ENCODE peak calls at places on chromosomes 12 and 14, in four cellular contexts. One of them, this sample, is unnamed.

GRCh38 chr12:1576410-1577240 is 17.8 kb downstream of the FBXL14 start:
- DNase-seq in foreskin keratinocyte: no peak
- DNase-seq in neural progenitor cell: no peak
- DNase-seq in upper lobe of right lung: no peak
- DNase-seq in this sample: no peak

GRCh38 chr12:118259079-118259478 is 113.6 kb downstream of the TAOK3 start:
- DNase-seq in foreskin keratinocyte: no peak
- DNase-seq in neural progenitor cell: no peak
- DNase-seq in upper lobe of right lung: no peak
- DNase-seq in this sample: no peak

GRCh38 chr12:45546545-45546944 is 183.0 kb upstream of the ARID2 start:
- DNase-seq in foreskin keratinocyte: no peak
- DNase-seq in neural progenitor cell: no peak
- DNase-seq in upper lobe of right lung: no peak
- DNase-seq in this sample: no peak

GRCh38 chr14:38836539-38836938 is 266.5 kb downstream of the SEC23A start:
- DNase-seq in neural progenitor cell: no peak
- DNase-seq in upper lobe of right lung: no peak
- DNase-seq in foreskin keratinocyte: no peak
- DNase-seq in this sample: no peak

GRCh38 chr12:112347521-112347920 is 34.7 kb downstream of the HECTD4 start:
- DNase-seq in neural progenitor cell: no peak
- DNase-seq in foreskin keratinocyte: peak
- DNase-seq in upper lobe of right lung: no peak
- DNase-seq in this sample: no peak

GRCh38 chr12:102757154-102757873 is 159.7 kb downstream of the PAH start:
- DNase-seq in neural progenitor cell: no peak
- DNase-seq in upper lobe of right lung: no peak
- DNase-seq in foreskin keratinocyte: no peak
- DNase-seq in this sample: no peak

GRCh38 chr12:95766356-95767019 is 24.1 kb downstream of the NTN4 start:
- DNase-seq in foreskin keratinocyte: no peak
- DNase-seq in neural progenitor cell: no peak
- DNase-seq in upper lobe of right lung: no peak
- DNase-seq in this sample: no peak

GRCh38 chr14:104721704-104722431 is 2.2 kb upstream of the ADSS1 start:
- DNase-seq in foreskin keratinocyte: no peak
- DNase-seq in neural progenitor cell: no peak
- DNase-seq in upper lobe of right lung: no peak
- DNase-seq in this sample: no peak

GRCh38 chr12:110279976-110280783 is 867 bp upstream of the ATP2A2 start:
- DNase-seq in foreskin keratinocyte: no peak
- DNase-seq in neural progenitor cell: peak
- DNase-seq in upper lobe of right lung: no peak
- DNase-seq in this sample: no peak

GRCh38 chr12:105167346-105167745 is 59.8 kb downstream of the WASHC4 start:
- DNase-seq in foreskin keratinocyte: no peak
- DNase-seq in upper lobe of right lung: no peak
- DNase-seq in neural progenitor cell: no peak
- DNase-seq in this sample: no peak

GRCh38 chr14:74333909-74334308 is 14.4 kb upstream of the VRTN start:
- DNase-seq in neural progenitor cell: no peak
- DNase-seq in upper lobe of right lung: no peak
- DNase-seq in foreskin keratinocyte: peak
- DNase-seq in this sample: no peak

GRCh38 chr12:95201056-95201670 is 16.1 kb downstream of the FGD6 start:
- DNase-seq in neural progenitor cell: no peak
- DNase-seq in foreskin keratinocyte: peak
- DNase-seq in upper lobe of right lung: no peak
- DNase-seq in this sample: no peak

GRCh38 chr12:21585485-21585884 is 19.2 kb downstream of the GYS2 start:
- DNase-seq in upper lobe of right lung: no peak
- DNase-seq in foreskin keratinocyte: no peak
- DNase-seq in neural progenitor cell: no peak
- DNase-seq in this sample: no peak

GRCh38 chr12:131711551-131712205 is 788 bp downstream of the SFSWAP start:
- DNase-seq in neural progenitor cell: peak
- DNase-seq in upper lobe of right lung: no peak
- DNase-seq in foreskin keratinocyte: no peak
- DNase-seq in this sample: no peak

GRCh38 chr14:54138354-54139038 is 181.9 kb upstream of the BMP4 start:
- DNase-seq in upper lobe of right lung: no peak
- DNase-seq in neural progenitor cell: no peak
- DNase-seq in foreskin keratinocyte: no peak
- DNase-seq in this sample: no peak

GRCh38 chr14:93045965-93046695 is 69.6 kb downstream of the ITPK1 start:
- DNase-seq in upper lobe of right lung: no peak
- DNase-seq in neural progenitor cell: no peak
- DNase-seq in foreskin keratinocyte: no peak
- DNase-seq in this sample: no peak

GRCh38 chr12:23084236-23084995 is 459.4 kb downstream of the ETNK1 start:
- DNase-seq in neural progenitor cell: no peak
- DNase-seq in upper lobe of right lung: no peak
- DNase-seq in foreskin keratinocyte: peak
- DNase-seq in this sample: no peak

GRCh38 chr12:20369164-20370000 is 1.0 kb downstream of the PDE3A start:
- DNase-seq in upper lobe of right lung: peak
- DNase-seq in foreskin keratinocyte: no peak
- DNase-seq in neural progenitor cell: peak
- DNase-seq in this sample: peak

GRCh38 chr12:127060310-127060847 is 1206.6 kb upstream of the TMEM132C start:
- DNase-seq in neural progenitor cell: no peak
- DNase-seq in foreskin keratinocyte: no peak
- DNase-seq in upper lobe of right lung: no peak
- DNase-seq in this sample: no peak

GRCh38 chr12:46664771-46665287 is 161.0 kb downstream of the SLC38A4 start:
- DNase-seq in neural progenitor cell: no peak
- DNase-seq in foreskin keratinocyte: peak
- DNase-seq in upper lobe of right lung: no peak
- DNase-seq in this sample: no peak

GRCh38 chr12:67651380-67651695 is 2.8 kb downstream of the DYRK2 start:
- DNase-seq in neural progenitor cell: peak
- DNase-seq in upper lobe of right lung: no peak
- DNase-seq in foreskin keratinocyte: no peak
- DNase-seq in this sample: peak

DNA sequence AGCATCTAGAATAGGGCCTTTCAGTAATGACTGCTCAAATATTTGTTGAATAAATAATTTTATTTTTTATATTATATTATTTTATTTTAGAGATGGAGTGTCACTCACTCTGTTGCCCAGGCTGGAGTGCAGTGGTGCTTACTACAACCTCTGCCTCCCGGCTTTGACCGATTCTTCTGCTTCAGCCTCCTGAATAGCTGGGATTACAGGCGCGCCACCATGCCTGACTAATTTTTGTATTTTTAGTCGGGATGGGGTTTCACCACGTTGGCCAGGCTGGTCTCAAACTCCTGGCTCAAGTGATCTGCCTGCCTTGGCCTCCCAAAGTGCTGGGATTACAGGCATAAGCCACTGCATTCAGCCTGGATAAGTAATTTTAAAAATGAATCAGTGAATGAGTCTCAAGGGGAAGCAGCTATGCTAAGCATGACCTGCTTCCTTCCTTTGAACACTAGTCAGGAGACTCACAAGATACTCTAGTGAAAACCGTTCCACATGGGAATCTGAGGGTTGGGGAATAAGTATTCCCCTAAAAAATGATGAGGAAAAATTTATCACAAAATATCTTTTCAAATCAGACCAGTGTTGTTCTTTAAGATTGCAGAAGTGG is 10.8 kb upstream of the FAM234B start:
- DNase-seq in neural progenitor cell: no peak
- DNase-seq in upper lobe of right lung: no peak
- DNase-seq in foreskin keratinocyte: no peak
- DNase-seq in this sample: no peak
- H3K27ac ChIP-seq in neural progenitor cell: no peak
- H3K27ac ChIP-seq in upper lobe of right lung: no peak
- H3K27ac ChIP-seq in foreskin keratinocyte: no peak
- H3K27ac ChIP-seq in this sample: no peak

GRCh38 chr14:86217523-86217922 is 687.6 kb downstream of the FLRT2 start:
- DNase-seq in upper lobe of right lung: no peak
- DNase-seq in foreskin keratinocyte: no peak
- DNase-seq in neural progenitor cell: peak
- DNase-seq in this sample: no peak

GRCh38 chr14:86221755-86222154 is 691.8 kb downstream of the FLRT2 start:
- DNase-seq in foreskin keratinocyte: no peak
- DNase-seq in neural progenitor cell: peak
- DNase-seq in upper lobe of right lung: no peak
- DNase-seq in this sample: no peak

DNA sequence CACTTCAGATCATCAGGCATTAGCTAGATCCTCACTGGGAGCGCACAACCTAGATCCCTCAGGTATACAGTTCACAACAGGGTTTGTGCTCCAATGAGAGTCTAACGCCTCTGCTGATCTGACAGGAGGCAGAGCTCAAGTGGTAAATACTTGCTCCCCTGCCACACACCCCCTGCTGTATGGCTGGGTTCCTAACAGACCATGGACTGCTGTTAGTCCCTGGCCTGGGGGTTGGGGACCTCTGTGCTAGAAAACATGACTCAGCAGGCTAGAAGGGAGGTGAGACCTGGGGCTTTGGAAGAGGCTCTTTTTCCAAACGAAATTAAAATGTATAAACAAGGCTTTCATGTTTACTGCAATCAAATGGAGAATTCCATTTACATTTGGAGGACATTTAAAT is 691.1 kb downstream of the FLRT2 start:
- DNase-seq in upper lobe of right lung: no peak
- DNase-seq in foreskin keratinocyte: no peak
- DNase-seq in neural progenitor cell: peak
- DNase-seq in this sample: no peak
- H3K27ac ChIP-seq in upper lobe of right lung: no peak
- H3K27ac ChIP-seq in foreskin keratinocyte: no peak
- H3K27ac ChIP-seq in neural progenitor cell: no peak
- H3K27ac ChIP-seq in this sample: no peak

GRCh38 chr14:90848944-90849731 is 32.9 kb upstream of the TTC7B start:
- DNase-seq in neural progenitor cell: no peak
- DNase-seq in foreskin keratinocyte: no peak
- DNase-seq in upper lobe of right lung: no peak
- DNase-seq in this sample: no peak
- H3K27ac ChIP-seq in neural progenitor cell: no peak
- H3K27ac ChIP-seq in foreskin keratinocyte: no peak
- H3K27ac ChIP-seq in upper lobe of right lung: no peak
- H3K27ac ChIP-seq in this sample: no peak

DNA sequence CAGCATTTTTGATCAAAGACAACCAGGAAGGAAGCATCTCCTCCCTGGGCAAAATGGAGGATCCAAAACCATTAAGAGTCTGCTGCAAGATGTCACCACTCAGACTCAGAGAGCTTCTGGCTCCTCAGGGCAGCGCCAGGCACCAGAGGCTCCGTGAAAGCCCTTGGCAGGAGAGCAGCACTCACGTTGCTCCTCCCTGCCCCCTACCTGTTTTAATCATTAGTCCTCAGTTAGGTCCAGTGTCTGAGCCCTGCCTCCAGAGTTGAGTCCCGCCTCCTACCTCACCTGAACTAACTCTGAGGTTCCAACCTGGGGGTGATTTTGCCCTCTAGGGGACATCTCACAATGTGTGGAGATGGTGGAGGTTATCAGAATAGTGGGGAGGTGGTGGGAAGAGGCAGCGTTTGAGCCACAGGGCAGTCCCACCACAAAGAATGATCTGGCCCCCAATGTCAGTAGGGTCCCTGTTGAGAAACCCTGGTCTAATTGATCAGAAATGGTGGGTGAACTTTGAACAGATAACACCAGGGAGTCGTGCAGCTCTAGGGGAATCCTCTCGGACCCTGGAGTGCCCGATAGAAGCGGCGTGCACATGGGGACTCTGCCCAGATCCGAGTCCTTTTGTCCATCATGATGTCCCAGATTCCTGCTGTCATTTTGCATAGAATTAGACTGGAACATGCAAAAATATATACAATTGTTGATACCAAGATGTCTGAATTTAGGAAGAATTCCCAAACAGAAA is 156.7 kb upstream of the DIO3 start:
- DNase-seq in neural progenitor cell: no peak
- DNase-seq in foreskin keratinocyte: no peak
- DNase-seq in upper lobe of right lung: no peak
- DNase-seq in this sample: no peak
- H3K27ac ChIP-seq in neural progenitor cell: no peak
- H3K27ac ChIP-seq in foreskin keratinocyte: no peak
- H3K27ac ChIP-seq in upper lobe of right lung: peak
- H3K27ac ChIP-seq in this sample: no peak

GRCh38 chr12:76781321-76781720 is 17.4 kb downstream of the ZDHHC17 start:
- DNase-seq in foreskin keratinocyte: no peak
- DNase-seq in neural progenitor cell: no peak
- DNase-seq in upper lobe of right lung: no peak
- DNase-seq in this sample: no peak

GRCh38 chr12:76782440-76782996 is 18.6 kb downstream of the ZDHHC17 start:
- DNase-seq in foreskin keratinocyte: no peak
- DNase-seq in upper lobe of right lung: no peak
- DNase-seq in neural progenitor cell: no peak
- DNase-seq in this sample: no peak

GRCh38 chr12:76778358-76778757 is 14.4 kb downstream of the ZDHHC17 start:
- DNase-seq in foreskin keratinocyte: no peak
- DNase-seq in neural progenitor cell: no peak
- DNase-seq in upper lobe of right lung: no peak
- DNase-seq in this sample: no peak

GRCh38 chr12:76777765-76778216 is 13.9 kb downstream of the ZDHHC17 start:
- DNase-seq in neural progenitor cell: no peak
- DNase-seq in foreskin keratinocyte: no peak
- DNase-seq in upper lobe of right lung: no peak
- DNase-seq in this sample: no peak
- H3K27ac ChIP-seq in neural progenitor cell: no peak
- H3K27ac ChIP-seq in foreskin keratinocyte: no peak
- H3K27ac ChIP-seq in upper lobe of right lung: no peak
- H3K27ac ChIP-seq in this sample: no peak

GRCh38 chr12:49233842-49234526 is 30.9 kb upstream of the TUBA1C start:
- DNase-seq in neural progenitor cell: no peak
- DNase-seq in foreskin keratinocyte: no peak
- DNase-seq in upper lobe of right lung: peak
- DNase-seq in this sample: peak
- H3K27ac ChIP-seq in neural progenitor cell: no peak
- H3K27ac ChIP-seq in foreskin keratinocyte: no peak
- H3K27ac ChIP-seq in upper lobe of right lung: peak
- H3K27ac ChIP-seq in this sample: peak

GRCh38 chr12:108297424-108297823 is 41.7 kb downstream of the CMKLR1 start:
- DNase-seq in upper lobe of right lung: no peak
- DNase-seq in neural progenitor cell: no peak
- DNase-seq in foreskin keratinocyte: no peak
- DNase-seq in this sample: no peak
- H3K27ac ChIP-seq in upper lobe of right lung: no peak
- H3K27ac ChIP-seq in neural progenitor cell: no peak
- H3K27ac ChIP-seq in foreskin keratinocyte: no peak
- H3K27ac ChIP-seq in this sample: no peak

GRCh38 chr12:64395739-64396138 is 5.2 kb upstream of the C12orf56 start:
- DNase-seq in upper lobe of right lung: no peak
- DNase-seq in neural progenitor cell: no peak
- DNase-seq in foreskin keratinocyte: no peak
- DNase-seq in this sample: no peak
- H3K27ac ChIP-seq in upper lobe of right lung: no peak
- H3K27ac ChIP-seq in neural progenitor cell: no peak
- H3K27ac ChIP-seq in foreskin keratinocyte: no peak
- H3K27ac ChIP-seq in this sample: no peak

GRCh38 chr12:99758997-99759396 is 111.4 kb downstream of the GARIN6 start:
- DNase-seq in foreskin keratinocyte: no peak
- DNase-seq in upper lobe of right lung: no peak
- DNase-seq in neural progenitor cell: no peak
- DNase-seq in this sample: no peak

GRCh38 chr12:99759467-99759866 is 111.9 kb downstream of the GARIN6 start:
- DNase-seq in upper lobe of right lung: no peak
- DNase-seq in foreskin keratinocyte: no peak
- DNase-seq in neural progenitor cell: no peak
- DNase-seq in this sample: no peak
- H3K27ac ChIP-seq in upper lobe of right lung: no peak
- H3K27ac ChIP-seq in foreskin keratinocyte: no peak
- H3K27ac ChIP-seq in neural progenitor cell: no peak
- H3K27ac ChIP-seq in this sample: no peak